ENCODE peak calls at places on chromosomes 1 and 21, in ten cellular contexts. One of them, this sample, is unnamed. For H3K4me1, the result is how much of the 10 kb centered on the place peaks cover.

GRCh38 chr1:10692401-10693021 is 103.9 kb downstream of the CASZ1 start:
- DNase-seq in K562: peak
- DNase-seq in A549: peak
- DNase-seq in prostate gland: peak
- DNase-seq in stomach: peak
- DNase-seq in body of pancreas: peak
- DNase-seq in ovary: no peak
- DNase-seq in adrenal gland: no peak
- DNase-seq in HepG2: peak
- DNase-seq in transverse colon: peak
- DNase-seq in this sample: peak

GRCh38 chr1:46198026-46198826 is at the start of gene POMGNT1:
- DNase-seq in adrenal gland: peak
- DNase-seq in stomach: peak
- DNase-seq in ovary: peak
- DNase-seq in HepG2: peak
- DNase-seq in K562: peak
- DNase-seq in prostate gland: no peak
- DNase-seq in transverse colon: peak
- DNase-seq in body of pancreas: peak
- DNase-seq in A549: peak
- DNase-seq in this sample: peak

GRCh38 chr1:237759371-237759770 is 131.4 kb downstream of the ZP4 start:
- DNase-seq in ovary: no peak
- DNase-seq in transverse colon: no peak
- DNase-seq in body of pancreas: no peak
- DNase-seq in prostate gland: no peak
- DNase-seq in A549: no peak
- DNase-seq in K562: no peak
- DNase-seq in HepG2: no peak
- DNase-seq in stomach: no peak
- DNase-seq in adrenal gland: no peak
- DNase-seq in this sample: no peak

GRCh38 chr1:183956559-183957188 is 80.9 kb downstream of the COLGALT2 start:
- DNase-seq in K562: no peak
- DNase-seq in adrenal gland: peak
- DNase-seq in stomach: no peak
- DNase-seq in ovary: no peak
- DNase-seq in transverse colon: peak
- DNase-seq in A549: no peak
- DNase-seq in prostate gland: no peak
- DNase-seq in HepG2: no peak
- DNase-seq in body of pancreas: no peak
- DNase-seq in this sample: no peak

GRCh38 chr1:22827666-22828065 is 117.0 kb downstream of the EPHB2 start:
- DNase-seq in stomach: no peak
- DNase-seq in A549: no peak
- DNase-seq in adrenal gland: no peak
- DNase-seq in HepG2: no peak
- DNase-seq in ovary: no peak
- DNase-seq in K562: no peak
- DNase-seq in body of pancreas: peak
- DNase-seq in transverse colon: no peak
- DNase-seq in prostate gland: no peak
- DNase-seq in this sample: no peak

GRCh38 chr21:44051462-44051941 is 39.4 kb downstream of the TRAPPC10 start:
- DNase-seq in HepG2: no peak
- DNase-seq in transverse colon: no peak
- DNase-seq in ovary: peak
- DNase-seq in stomach: no peak
- DNase-seq in K562: no peak
- DNase-seq in body of pancreas: peak
- DNase-seq in prostate gland: no peak
- DNase-seq in adrenal gland: peak
- DNase-seq in A549: no peak
- DNase-seq in this sample: no peak

GRCh38 chr1:157484573-157484972 is 67.7 kb downstream of the FCRL5 start:
- DNase-seq in K562: no peak
- DNase-seq in HepG2: no peak
- DNase-seq in prostate gland: no peak
- DNase-seq in transverse colon: no peak
- DNase-seq in stomach: no peak
- DNase-seq in body of pancreas: no peak
- DNase-seq in A549: no peak
- DNase-seq in adrenal gland: no peak
- DNase-seq in ovary: no peak
- DNase-seq in this sample: no peak

GRCh38 chr1:4408380-4408779 is 246.0 kb upstream of the AJAP1 start:
- DNase-seq in A549: no peak
- DNase-seq in HepG2: no peak
- DNase-seq in ovary: no peak
- DNase-seq in adrenal gland: no peak
- DNase-seq in K562: no peak
- DNase-seq in body of pancreas: no peak
- DNase-seq in transverse colon: no peak
- DNase-seq in prostate gland: no peak
- DNase-seq in stomach: peak
- DNase-seq in this sample: no peak

GRCh38 chr21:27047331-27048314 is 80.7 kb upstream of the ADAMTS5 start:
- DNase-seq in A549: no peak
- DNase-seq in ovary: no peak
- DNase-seq in K562: no peak
- DNase-seq in adrenal gland: no peak
- DNase-seq in stomach: no peak
- DNase-seq in HepG2: no peak
- DNase-seq in prostate gland: no peak
- DNase-seq in body of pancreas: no peak
- DNase-seq in transverse colon: no peak
- DNase-seq in this sample: no peak

GRCh38 chr1:2606806-2607680 is 20.5 kb downstream of the PRXL2B start:
- DNase-seq in adrenal gland: no peak
- DNase-seq in A549: no peak
- DNase-seq in body of pancreas: no peak
- DNase-seq in prostate gland: no peak
- DNase-seq in stomach: no peak
- DNase-seq in HepG2: no peak
- DNase-seq in transverse colon: no peak
- DNase-seq in K562: no peak
- DNase-seq in ovary: no peak
- DNase-seq in this sample: no peak

GRCh38 chr1:79688932-79689331 is 682.4 kb upstream of the ADGRL4 start:
- DNase-seq in body of pancreas: no peak
- DNase-seq in HepG2: no peak
- DNase-seq in stomach: no peak
- DNase-seq in prostate gland: no peak
- DNase-seq in A549: no peak
- DNase-seq in transverse colon: no peak
- DNase-seq in ovary: no peak
- DNase-seq in adrenal gland: no peak
- DNase-seq in K562: no peak
- DNase-seq in this sample: no peak

GRCh38 chr1:95287825-95288224 is 53.8 kb downstream of the RWDD3 start:
- DNase-seq in K562: no peak
- DNase-seq in transverse colon: no peak
- DNase-seq in prostate gland: no peak
- DNase-seq in stomach: no peak
- DNase-seq in HepG2: peak
- DNase-seq in ovary: no peak
- DNase-seq in A549: no peak
- DNase-seq in adrenal gland: no peak
- DNase-seq in body of pancreas: no peak
- DNase-seq in this sample: no peak

GRCh38 chr1:109819365-109819764 is 55.6 kb upstream of the EPS8L3 start:
- DNase-seq in transverse colon: no peak
- DNase-seq in K562: no peak
- DNase-seq in stomach: no peak
- DNase-seq in adrenal gland: no peak
- DNase-seq in prostate gland: no peak
- DNase-seq in ovary: no peak
- DNase-seq in HepG2: no peak
- DNase-seq in A549: no peak
- DNase-seq in body of pancreas: no peak
- DNase-seq in this sample: no peak

DNA sequence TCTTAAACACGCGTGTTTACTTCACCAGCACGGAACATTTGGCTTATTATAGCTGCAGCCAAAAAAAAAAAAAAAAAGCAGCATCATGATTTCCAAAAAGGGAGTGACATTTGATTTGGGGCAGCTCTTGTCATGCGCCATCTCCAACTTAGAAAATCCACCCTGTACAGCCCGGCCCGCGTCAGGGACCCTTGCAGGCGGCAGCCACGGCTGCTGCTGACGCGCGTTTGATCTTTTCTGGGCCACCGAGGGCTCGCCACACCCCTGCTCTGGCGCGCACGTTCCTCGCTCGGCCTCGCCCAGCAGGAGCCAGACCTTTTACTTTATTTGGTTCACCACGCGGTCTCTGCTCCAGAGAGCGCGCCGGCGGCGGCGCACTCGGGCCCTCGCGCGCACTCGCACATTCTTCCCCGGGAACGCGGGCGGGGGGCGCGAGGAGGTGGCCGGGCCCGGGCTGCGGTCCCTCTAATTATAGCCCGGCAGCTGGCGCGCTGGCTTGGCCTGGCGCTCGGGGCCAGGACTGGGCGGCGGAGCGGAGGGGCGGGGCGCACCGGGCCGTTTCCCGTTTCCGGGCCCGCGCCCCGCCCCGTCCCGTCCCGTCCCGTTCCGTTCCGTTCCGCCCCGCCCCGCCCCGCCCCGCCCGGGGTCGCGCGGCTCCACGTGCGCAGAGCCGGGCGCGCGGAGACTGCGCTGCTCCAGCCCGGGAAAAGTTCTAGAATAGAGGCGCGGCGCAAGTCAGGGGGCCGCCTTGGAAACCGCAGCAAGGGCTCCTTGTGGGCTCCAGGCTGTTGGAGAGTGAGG is 10.2 kb downstream of the IRF2BP2 start:
- DNase-seq in body of pancreas: peak
- DNase-seq in HepG2: peak
- DNase-seq in K562: peak
- DNase-seq in adrenal gland: peak
- DNase-seq in A549: peak
- DNase-seq in stomach: peak
- DNase-seq in prostate gland: peak
- DNase-seq in ovary: peak
- DNase-seq in transverse colon: peak
- DNase-seq in this sample: peak
- H3K4me1 ChIP-seq in body of pancreas: half or more
- H3K4me1 ChIP-seq in HepG2: under half
- H3K4me1 ChIP-seq in K562: under half
- H3K4me1 ChIP-seq in adrenal gland: half or more
- H3K4me1 ChIP-seq in A549: half or more
- H3K4me1 ChIP-seq in stomach: half or more
- H3K4me1 ChIP-seq in prostate gland: under half
- H3K4me1 ChIP-seq in ovary: under half
- H3K4me1 ChIP-seq in transverse colon: half or more
- H3K4me1 ChIP-seq in this sample: half or more

DNA sequence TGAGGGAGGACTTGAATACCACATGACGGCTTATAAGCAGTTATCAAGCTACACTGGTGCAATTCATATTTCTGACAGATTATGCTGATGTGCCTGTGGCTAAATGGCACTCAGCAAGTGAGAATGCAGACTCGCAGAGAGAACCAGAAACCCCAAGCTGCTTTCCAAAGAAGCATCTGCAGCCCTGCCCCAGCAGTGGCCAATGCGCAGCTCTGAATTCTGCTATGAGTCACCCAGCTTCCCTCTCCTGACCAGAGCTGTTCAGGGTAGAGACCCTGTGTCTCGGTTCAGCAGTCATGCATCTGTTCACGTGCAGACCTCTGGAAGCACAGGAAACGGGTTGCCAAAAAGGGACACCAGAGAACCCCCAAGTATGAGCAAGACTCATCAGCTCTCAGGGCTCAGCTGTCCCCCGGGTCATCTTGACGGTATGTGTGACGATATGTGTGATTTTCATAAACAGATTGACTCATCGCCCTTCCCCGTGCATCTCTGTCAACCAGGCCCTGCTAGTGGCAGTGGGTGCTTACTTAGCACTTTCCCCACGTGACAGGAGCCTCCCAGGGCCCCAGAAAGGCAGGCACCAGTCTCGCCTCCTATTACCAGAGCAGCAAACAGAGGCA is 76.3 kb downstream of the ITPKB start:
- DNase-seq in body of pancreas: peak
- DNase-seq in K562: peak
- DNase-seq in HepG2: no peak
- DNase-seq in ovary: peak
- DNase-seq in transverse colon: peak
- DNase-seq in prostate gland: peak
- DNase-seq in A549: peak
- DNase-seq in adrenal gland: peak
- DNase-seq in stomach: peak
- DNase-seq in this sample: peak
- TF ChIP-seq POLR2A in body of pancreas: no peak
- TF ChIP-seq POLR2A in K562: no peak
- TF ChIP-seq POLR2A in HepG2: no peak
- TF ChIP-seq POLR2A in ovary: no peak
- TF ChIP-seq POLR2A in transverse colon: peak
- TF ChIP-seq POLR2A in prostate gland: no peak
- TF ChIP-seq POLR2A in A549: no peak
- TF ChIP-seq POLR2A in adrenal gland: peak
- TF ChIP-seq POLR2A in stomach: no peak
- TF ChIP-seq POLR2A in this sample: peak

GRCh38 chr1:35151220-35151619 is 41.7 kb downstream of the SFPQ start:
- DNase-seq in stomach: no peak
- DNase-seq in K562: no peak
- DNase-seq in body of pancreas: no peak
- DNase-seq in ovary: no peak
- DNase-seq in prostate gland: no peak
- DNase-seq in adrenal gland: no peak
- DNase-seq in A549: no peak
- DNase-seq in transverse colon: no peak
- DNase-seq in HepG2: no peak
- DNase-seq in this sample: no peak
- H3K4me1 ChIP-seq in stomach: under half
- H3K4me1 ChIP-seq in K562: under half
- H3K4me1 ChIP-seq in body of pancreas: under half
- H3K4me1 ChIP-seq in ovary: under half
- H3K4me1 ChIP-seq in prostate gland: under half
- H3K4me1 ChIP-seq in adrenal gland: under half
- H3K4me1 ChIP-seq in A549: under half
- H3K4me1 ChIP-seq in transverse colon: under half
- H3K4me1 ChIP-seq in HepG2: under half
- H3K4me1 ChIP-seq in this sample: under half

DNA sequence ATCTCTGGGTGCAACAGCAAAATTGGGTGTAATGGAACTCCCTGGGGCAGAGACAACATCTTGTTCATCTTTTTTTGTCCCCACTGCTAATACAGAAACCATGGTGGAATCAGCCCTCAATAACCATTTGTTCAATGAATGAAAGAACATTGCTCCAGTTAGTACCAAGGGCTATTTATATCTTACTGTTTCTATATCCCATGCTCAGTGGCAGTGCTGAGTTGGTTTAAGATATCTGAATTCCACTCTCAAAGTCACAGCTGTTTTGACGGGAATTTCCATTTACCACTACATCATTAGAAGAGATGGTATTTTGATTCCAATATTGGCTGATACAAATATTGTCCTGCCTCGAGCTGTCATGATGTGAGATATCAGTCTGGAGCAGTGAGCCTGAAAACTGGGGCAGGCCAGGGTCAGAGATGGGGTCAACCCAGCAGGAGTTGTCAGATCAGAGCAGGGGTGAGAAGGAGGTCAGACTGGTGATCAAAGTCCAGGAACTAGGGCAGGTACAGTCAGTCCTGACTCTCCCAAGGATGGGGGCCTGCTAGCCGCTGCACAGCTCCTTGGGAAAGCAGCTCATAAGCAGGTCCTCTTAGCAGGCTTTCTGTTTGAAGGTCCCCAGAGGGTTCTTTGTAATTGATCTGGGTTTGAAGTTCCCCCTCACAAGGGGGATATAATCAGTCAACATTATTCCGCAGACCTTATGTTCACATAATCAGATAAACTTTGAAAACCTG is 5.8 kb upstream of the PHC2 start:
- DNase-seq in stomach: peak
- DNase-seq in adrenal gland: peak
- DNase-seq in K562: peak
- DNase-seq in ovary: no peak
- DNase-seq in A549: no peak
- DNase-seq in body of pancreas: no peak
- DNase-seq in transverse colon: no peak
- DNase-seq in HepG2: no peak
- DNase-seq in prostate gland: no peak
- DNase-seq in this sample: no peak
- TF ChIP-seq POLR2A in stomach: no peak
- TF ChIP-seq POLR2A in adrenal gland: no peak
- TF ChIP-seq POLR2A in K562: no peak
- TF ChIP-seq POLR2A in ovary: no peak
- TF ChIP-seq POLR2A in A549: no peak
- TF ChIP-seq POLR2A in body of pancreas: no peak
- TF ChIP-seq POLR2A in transverse colon: no peak
- TF ChIP-seq POLR2A in HepG2: no peak
- TF ChIP-seq POLR2A in prostate gland: no peak
- TF ChIP-seq POLR2A in this sample: no peak

This sample was measured in gastrocnemius medialis.